ENCODE peak calls at places on chromosomes 3 and 15, in four cellular contexts. N is brain microvascular endothelial cell, O is gastrocnemius medialis, E is aorta. J is an unnamed sample.

GRCh38 chr15:65773386-65774111 is 18.5 kb downstream of the DENND4A start:
- DNase-seq in N (no peak), O (no peak), E (no peak), J (no peak)

GRCh38 chr3:28916713-28917499 is 364.0 kb upstream of the RBMS3 start:
- DNase-seq in N (peak), O (peak), E (peak), J (peak)

GRCh38 chr3:72157782-72158638 is 373.1 kb upstream of the PROK2 start:
- DNase-seq in N (no peak), O (no peak), E (no peak), J (peak)

GRCh38 chr15:77138167-77138522 is 67.2 kb upstream of the TSPAN3 start:
- DNase-seq in O (no peak), N (peak), E (no peak), J (no peak)

GRCh38 chr15:99711685-99712084 is 21.6 kb downstream of the LYSMD4 start:
- DNase-seq in O (no peak), E (no peak), N (no peak), J (no peak)

GRCh38 chr15:74653426-74654082 is 37.9 kb downstream of the CLK3 start:
- DNase-seq in E (no peak), N (peak), O (no peak), J (no peak)

GRCh38 chr3:30042274-30042859 is 564.0 kb upstream of the TGFBR2 start:
- DNase-seq in N (peak), E (peak), O (peak), J (peak)

GRCh38 chr3:123447749-123448502 is 964 bp downstream of the ADCY5 start:
- DNase-seq in O (no peak), N (no peak), E (peak), J (no peak)

GRCh38 chr15:93341164-93341563 is 252.2 kb upstream of the RGMA start:
- DNase-seq in O (no peak), N (no peak), E (no peak), J (no peak)

GRCh38 chr15:70701891-70702568 is 61.3 kb downstream of the UACA start:
- DNase-seq in N (peak), E (no peak), O (peak), J (no peak)

GRCh38 chr3:45575491-45575923 is 19.0 kb upstream of the LIMD1 start:
- DNase-seq in E (no peak), O (no peak), N (peak), J (no peak)

GRCh38 chr15:62163847-62164499 is 1.1 kb downstream of the C2CD4B start:
- DNase-seq in N (no peak), E (no peak), O (no peak), J (no peak)

GRCh38 chr3:124772081-124772831 is 42.0 kb downstream of the UMPS start:
- DNase-seq in E (peak), O (no peak), N (peak), J (peak)

GRCh38 chr3:175260145-175260794 is 401.1 kb downstream of the NAALADL2 start:
- DNase-seq in E (no peak), N (peak), O (no peak), J (no peak)

GRCh38 chr3:42375121-42375520 is 35.3 kb downstream of the LYZL4 start:
- DNase-seq in O (no peak), E (no peak), N (no peak), J (no peak)

GRCh38 chr3:149198611-149199010 is 23.0 kb downstream of the CP start:
- DNase-seq in E (no peak), O (no peak), N (peak), J (no peak)

GRCh38 chr15:91224750-91225380 is 124.8 kb downstream of the SV2B start:
- DNase-seq in O (no peak), E (no peak), N (peak), J (no peak)

GRCh38 chr15:35481992-35482391 is 64.0 kb downstream of the DPH6 start:
- DNase-seq in O (no peak), E (no peak), N (peak), J (no peak)

GRCh38 chr3:73908218-73908617 is 283.5 kb upstream of the PDZRN3 start:
- DNase-seq in N (no peak), O (no peak), E (no peak), J (no peak)

GRCh38 chr3:123412811-123413588 is 35.9 kb downstream of the ADCY5 start:
- DNase-seq in E (peak), O (no peak), N (no peak), J (peak)

GRCh38 chr15:83837946-83838571 is 184.1 kb downstream of the ADAMTSL3 start:
- DNase-seq in N (peak), O (no peak), E (peak), J (peak)

GRCh38 chr15:66004618-66005262 is 135.4 kb downstream of the RAB11A start:
- DNase-seq in O (no peak), E (no peak), N (peak), J (no peak)

GRCh38 chr15:70265466-70265978 is 167.8 kb upstream of the TLE3 start:
- DNase-seq in O (no peak), N (no peak), E (peak), J (no peak)

GRCh38 chr3:45957606-45958005 is 14.3 kb downstream of the CXCR6 start:
- DNase-seq in E (no peak), N (no peak), O (no peak), J (peak)

GRCh38 chr15:62799919-62800318 is 242.6 kb upstream of the TPM1 start:
- DNase-seq in E (no peak), N (no peak), O (no peak), J (no peak)

GRCh38 chr3:53255360-53255774 is 455 bp downstream of the TKT start:
- DNase-seq in O (no peak), E (no peak), N (no peak), J (no peak)

GRCh38 chr3:133856316-133856715 is 39.4 kb downstream of the RAB6B start:
- DNase-seq in N (peak), E (no peak), O (no peak), J (no peak)

GRCh38 chr15:66252411-66253295 is 897 bp downstream of the MEGF11 start:
- DNase-seq in O (no peak), N (peak), E (peak), J (peak)

GRCh38 chr3:195774917-195775316 is 36.8 kb downstream of the MUC4 start:
- DNase-seq in E (peak), O (no peak), N (peak), J (no peak)

GRCh38 chr15:31322486-31322885 is 4.1 kb upstream of the KLF13 start:
- DNase-seq in O (no peak), E (no peak), N (no peak), J (no peak)

GRCh38 chr3:127820871-127821853 is 1.2 kb downstream of the MGLL start:
- DNase-seq in E (peak), O (no peak), N (no peak), J (no peak)

GRCh38 chr15:26614734-26615133 is 158.1 kb downstream of the GABRB3 start:
- DNase-seq in E (no peak), N (no peak), O (no peak), J (no peak)

GRCh38 chr3:141243295-141243707 is 11.7 kb downstream of the PXYLP1 start:
- DNase-seq in E (no peak), N (peak), O (no peak), J (no peak)

GRCh38 chr3:72625616-72626337 is 222.5 kb downstream of the SHQ1 start:
- DNase-seq in O (no peak), N (no peak), E (no peak), J (no peak)

GRCh38 chr15:73724211-73724610 is 28.9 kb downstream of the INSYN1 start:
- DNase-seq in O (no peak), E (no peak), N (no peak), J (no peak)

GRCh38 chr3:179734497-179735281 is 81.8 kb downstream of the USP13 start:
- DNase-seq in O (peak), N (no peak), E (no peak), J (no peak)

GRCh38 chr3:122100591-122101491 is 45.7 kb downstream of the CD86 start:
- DNase-seq in N (no peak), O (no peak), E (no peak), J (no peak)

GRCh38 chr15:100571592-100572167 is 30.3 kb downstream of the LINS1 start:
- DNase-seq in N (no peak), O (no peak), E (no peak), J (no peak)

DNA sequence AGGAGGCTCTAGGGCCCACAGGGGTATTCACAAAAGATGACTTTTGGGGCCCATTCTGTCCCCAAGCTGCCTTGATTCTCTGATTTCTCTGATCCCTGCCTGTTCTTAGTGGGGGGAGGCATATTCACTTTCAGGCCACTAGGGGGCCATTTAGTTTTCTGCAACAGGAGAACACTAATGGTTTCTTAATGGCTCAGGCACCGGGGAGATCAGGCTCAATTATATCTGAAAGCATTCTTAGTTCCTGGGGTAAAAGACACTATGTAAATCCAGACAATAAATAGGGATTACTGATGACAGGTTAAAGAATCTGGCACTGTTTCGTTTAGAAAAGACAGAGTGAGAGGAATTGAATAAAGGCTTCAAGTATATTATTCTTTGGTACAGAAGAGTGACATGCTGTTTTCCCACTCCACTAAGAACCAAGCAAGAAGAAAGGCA is 2.5 kb upstream of the INAFM2 start:
- DNase-seq in N (peak), E (peak), O (no peak), J (peak)
- H3K27ac ChIP-seq in N (no peak), E (no peak), O (peak), J (no peak)

GRCh38 chr3:158384019-158384418 is 187.0 kb upstream of the MLF1 start:
- DNase-seq in O (no peak), E (no peak), N (no peak), J (no peak)
- H3K27ac ChIP-seq in O (no peak), E (no peak), N (no peak), J (no peak)

GRCh38 chr3:102090646-102091045 is 241.3 kb downstream of the NFKBIZ start:
- DNase-seq in E (no peak), O (no peak), N (peak), J (no peak)
- H3K27ac ChIP-seq in E (no peak), O (peak), N (peak), J (no peak)

DNA sequence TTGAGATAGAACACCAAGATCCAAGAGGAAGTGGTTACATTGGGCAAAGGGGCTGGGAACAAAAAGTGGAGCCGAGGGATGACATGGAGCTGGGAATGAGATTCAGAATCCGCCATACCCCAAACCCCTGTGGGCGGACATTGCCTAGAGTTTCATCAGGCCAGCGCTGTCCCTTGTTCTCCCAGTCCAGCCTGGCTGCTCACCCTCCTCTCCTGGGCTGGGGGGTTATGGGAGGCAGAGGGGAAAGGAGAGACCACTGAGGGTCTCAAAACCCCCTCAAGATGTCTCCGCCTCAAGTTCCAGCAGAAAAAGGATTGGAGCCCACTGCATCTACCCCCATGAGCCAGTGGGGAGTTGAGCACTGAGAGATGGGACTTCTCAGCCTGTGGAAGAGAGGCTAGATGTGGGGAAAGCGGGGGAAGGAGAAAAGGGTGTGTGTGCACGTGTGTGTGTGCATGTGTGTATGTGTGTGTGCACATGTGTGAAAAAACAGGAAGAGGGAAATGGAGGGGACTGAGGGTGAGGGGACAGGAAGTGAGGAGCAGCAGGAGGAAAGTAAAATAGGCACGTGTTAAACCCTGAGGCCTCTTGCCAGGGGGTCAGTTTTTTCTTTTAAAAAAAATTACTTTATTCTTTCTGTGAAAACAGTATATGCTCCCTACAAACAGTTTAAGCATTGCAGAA is 14.3 kb downstream of the GRM2 start:
- DNase-seq in N (no peak), O (no peak), E (no peak), J (no peak)
- H3K27ac ChIP-seq in N (no peak), O (no peak), E (no peak), J (no peak)

GRCh38 chr3:108468577-108468976 is 41.8 kb downstream of the MYH15 start:
- DNase-seq in O (no peak), E (no peak), N (no peak), J (no peak)

GRCh38 chr3:108459225-108459624 is 51.2 kb downstream of the MYH15 start:
- DNase-seq in O (no peak), N (no peak), E (no peak), J (no peak)

GRCh38 chr3:108461641-108462040 is 48.8 kb downstream of the MYH15 start:
- DNase-seq in O (no peak), E (no peak), N (no peak), J (no peak)

DNA sequence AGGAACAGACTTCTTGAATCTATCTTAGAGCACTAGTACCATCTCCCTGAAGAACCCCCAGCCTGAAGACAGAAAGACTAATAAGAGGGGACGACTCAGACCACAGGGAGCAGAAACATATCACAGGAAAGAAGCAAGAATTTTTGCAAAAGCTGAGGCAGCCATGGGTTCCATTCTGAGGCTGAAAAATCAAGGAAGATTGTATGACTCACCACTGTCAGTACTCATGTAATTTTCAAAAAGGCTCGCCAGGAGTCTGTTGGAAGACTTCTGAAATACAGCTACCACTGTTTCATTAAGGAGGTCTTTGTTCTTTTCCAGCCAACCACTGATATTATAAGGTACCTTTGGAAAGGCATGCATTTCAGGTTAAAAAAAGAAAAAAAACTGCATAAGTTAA is 47.5 kb downstream of the MYH15 start:
- DNase-seq in O (no peak), E (no peak), N (peak), J (no peak)
- H3K27ac ChIP-seq in O (no peak), E (no peak), N (no peak), J (no peak)

DNA sequence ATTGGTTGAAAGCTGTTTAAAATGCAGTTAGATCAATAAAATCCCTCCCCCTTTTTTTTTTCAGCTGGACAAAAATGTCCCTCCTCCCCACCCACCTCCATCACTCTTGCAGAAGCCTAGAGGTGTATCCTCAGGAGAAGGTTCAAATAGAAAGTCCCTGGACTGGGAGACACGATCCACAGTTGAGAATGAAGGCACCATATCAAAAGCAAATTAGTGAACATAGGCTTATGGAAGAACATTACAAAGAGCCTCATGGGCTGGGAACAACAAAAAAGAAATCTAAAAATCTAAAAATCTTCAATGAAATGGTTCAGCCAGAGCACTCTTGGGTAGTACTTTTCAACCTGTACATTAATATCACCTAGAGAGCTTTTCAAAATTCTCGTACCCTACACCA is 46.2 kb downstream of the GHSR start:
- DNase-seq in N (no peak), E (no peak), O (no peak), J (no peak)
- H3K27ac ChIP-seq in N (no peak), E (no peak), O (no peak), J (no peak)

GRCh38 chr15:90167121-90167520 is 34.0 kb upstream of the SEMA4B start:
- DNase-seq in O (no peak), N (no peak), E (no peak), J (no peak)
- H3K27ac ChIP-seq in O (no peak), N (no peak), E (no peak), J (no peak)

GRCh38 chr3:171849632-171850323 is 6.6 kb downstream of the TMEM212 start:
- DNase-seq in E (no peak), O (no peak), N (no peak), J (no peak)
- H3K27ac ChIP-seq in E (no peak), O (no peak), N (no peak), J (no peak)

DNA sequence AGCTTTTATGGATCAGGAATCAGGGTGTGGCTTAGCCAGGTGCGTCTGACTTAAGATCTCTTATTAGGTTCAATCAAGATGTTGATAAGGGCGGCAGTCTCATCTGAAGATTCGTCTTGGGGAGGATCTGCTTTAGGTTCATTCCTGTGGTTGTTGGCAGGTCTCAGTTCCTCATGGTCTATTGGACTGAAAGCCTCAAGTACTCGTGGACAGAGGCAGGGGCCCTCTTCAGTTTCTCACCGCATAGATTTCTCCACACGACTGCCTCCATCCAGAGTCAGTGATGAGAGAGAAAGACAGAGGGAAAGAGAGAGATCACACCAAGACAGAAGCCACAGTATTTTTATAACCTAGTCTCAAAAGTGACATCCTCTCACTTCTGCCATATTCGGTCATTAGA is 9.4 kb downstream of the MEX3B start:
- DNase-seq in O (no peak), E (no peak), N (no peak), J (no peak)
- H3K27ac ChIP-seq in O (no peak), E (no peak), N (no peak), J (no peak)

J was measured in substantia nigra.